ENCODE peak calls at places on chromosome 22, in eight cellular contexts. K, D, G, T, Y, V, I and H are unnamed samples.

GRCh38 chr22:46079861-46080821 is 70.2 kb upstream of the PPARA start:
- DNase-seq in V (no peak), G (no peak), T (no peak), I (no peak), Y (peak; percentile 86), D (no peak), K (no peak), H (no peak)

GRCh38 chr22:24129980-24130379 is 51.3 kb upstream of the SUSD2 start:
- DNase-seq in V (no peak), G (no peak), I (no peak), Y (no peak), K (no peak), T (no peak), D (no peak), H (no peak)

GRCh38 chr22:45977003-45977395 is at the start of gene WNT7B:
- DNase-seq in G (peak; percentile 66), I (no peak), T (no peak), K (peak; percentile 35), Y (no peak), V (no peak), D (no peak), H (no peak)

GRCh38 chr22:30298005-30298701 is 8.8 kb upstream of the CASTOR1 start:
- DNase-seq in I (no peak), D (no peak), Y (no peak), T (no peak), G (peak; percentile 86), V (peak; percentile 65), K (no peak), H (no peak)

GRCh38 chr22:29380856-29381255 is 7.5 kb downstream of the AP1B1 start:
- DNase-seq in K (no peak), D (no peak), Y (no peak), G (no peak), T (no peak), I (no peak), V (no peak), H (no peak)

GRCh38 chr22:23688121-23688520 is 2.7 kb upstream of the RGL4 start:
- DNase-seq in V (no peak), Y (no peak), D (no peak), G (no peak), T (no peak), I (no peak), K (no peak), H (no peak)

GRCh38 chr22:50272103-50272782 is 2.1 kb upstream of the MAPK11 start:
- DNase-seq in D (no peak), T (no peak), K (no peak), I (no peak), Y (peak; percentile 17), V (no peak), G (no peak), H (no peak)

GRCh38 chr22:24181088-24181995 is at the start of gene SUSD2:
- DNase-seq in T (no peak), V (peak; percentile 48), K (no peak), D (no peak), Y (no peak), G (no peak), I (peak; percentile 19), H (no peak)

GRCh38 chr22:16975155-16975885 is 32.7 kb downstream of the GAB4 start:
- DNase-seq in V (no peak), D (no peak), G (no peak), K (no peak), T (no peak), I (no peak), Y (no peak), H (no peak)

GRCh38 chr22:45998638-45999378 is 21.8 kb upstream of the WNT7B start:
- DNase-seq in Y (no peak), I (no peak), K (no peak), V (no peak), T (no peak), G (no peak), D (no peak), H (no peak)

GRCh38 chr22:42820075-42820763 is 36.9 kb downstream of the ARFGAP3 start:
- DNase-seq in K (no peak), T (no peak), D (no peak), I (peak; percentile 81), G (no peak), V (no peak), Y (peak; percentile 75), H (peak; percentile 38)

GRCh38 chr22:49460662-49461371 is 366.9 kb downstream of the BRD1 start:
- DNase-seq in I (no peak), G (no peak), V (no peak), D (no peak), Y (no peak), T (no peak), K (no peak), H (no peak)

GRCh38 chr22:31490496-31490925 is 869 bp upstream of the EIF4ENIF1 start:
- DNase-seq in I (peak; percentile 74), V (peak; percentile 66), T (peak; percentile 1), Y (peak; percentile 72), D (no peak), K (peak; percentile 37), G (peak; percentile 69), H (peak; percentile 30)

DNA sequence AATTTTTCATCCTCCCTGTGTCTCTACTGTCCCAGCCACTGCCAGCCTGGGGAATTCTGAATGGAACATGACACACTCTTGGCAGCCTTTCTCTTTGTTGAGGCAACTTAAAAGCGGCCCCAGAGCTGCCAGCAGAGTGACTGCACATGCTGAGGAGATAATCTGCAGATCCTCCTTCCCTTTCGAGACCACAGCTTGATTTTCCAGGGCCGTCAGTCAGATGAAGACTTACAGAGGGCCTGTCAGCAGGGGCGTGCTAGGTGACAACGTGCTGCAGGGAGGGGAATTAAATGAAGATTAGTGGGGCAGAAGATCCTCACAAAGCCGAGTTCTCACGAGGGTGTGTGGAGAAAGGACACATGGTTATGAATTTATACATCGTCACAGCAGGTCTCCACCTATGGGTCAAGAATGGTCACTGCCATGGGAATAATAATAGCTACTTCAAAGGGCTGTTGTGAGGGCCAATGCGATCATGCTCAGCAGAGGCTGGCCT is 193.5 kb upstream of the PITPNB start:
- DNase-seq in I (peak; percentile 70), D (no peak), G (peak; percentile 34), T (no peak), V (no peak), K (no peak), Y (peak; percentile 60), H (peak; percentile 37)
- TF ChIP-seq CTCF in I (peak; percentile 57), D (peak; percentile 39), G (peak; percentile 22), T (peak; percentile 62), V (peak; percentile 36), K (peak; percentile 32), Y (peak; percentile 48), H (peak; percentile 63)

GRCh38 chr22:22377335-22377734 is 131.2 kb downstream of the ZNF280B start:
- DNase-seq in Y (no peak), G (no peak), D (no peak), I (no peak), V (no peak), T (no peak), K (no peak), H (no peak)

GRCh38 chr22:22376352-22376706 is 131.7 kb downstream of the VPREB1 start:
- DNase-seq in Y (no peak), K (no peak), T (no peak), I (no peak), G (no peak), D (no peak), V (no peak), H (no peak)

GRCh38 chr22:22380098-22381030 is 128.2 kb downstream of the ZNF280B start:
- DNase-seq in K (no peak), Y (no peak), G (no peak), V (no peak), I (no peak), T (no peak), D (no peak), H (no peak)

GRCh38 chr22:22375586-22376351 is 131.2 kb downstream of the VPREB1 start:
- DNase-seq in T (no peak), G (no peak), D (no peak), Y (no peak), I (no peak), V (no peak), K (no peak), H (no peak)

GRCh38 chr22:22378446-22379415 is 129.8 kb downstream of the ZNF280B start:
- DNase-seq in G (no peak), V (no peak), Y (no peak), K (no peak), D (no peak), I (no peak), T (no peak), H (no peak)
- TF ChIP-seq CTCF in G (no peak), V (no peak), Y (no peak), K (no peak), D (no peak), I (no peak), T (no peak), H (no peak)

DNA sequence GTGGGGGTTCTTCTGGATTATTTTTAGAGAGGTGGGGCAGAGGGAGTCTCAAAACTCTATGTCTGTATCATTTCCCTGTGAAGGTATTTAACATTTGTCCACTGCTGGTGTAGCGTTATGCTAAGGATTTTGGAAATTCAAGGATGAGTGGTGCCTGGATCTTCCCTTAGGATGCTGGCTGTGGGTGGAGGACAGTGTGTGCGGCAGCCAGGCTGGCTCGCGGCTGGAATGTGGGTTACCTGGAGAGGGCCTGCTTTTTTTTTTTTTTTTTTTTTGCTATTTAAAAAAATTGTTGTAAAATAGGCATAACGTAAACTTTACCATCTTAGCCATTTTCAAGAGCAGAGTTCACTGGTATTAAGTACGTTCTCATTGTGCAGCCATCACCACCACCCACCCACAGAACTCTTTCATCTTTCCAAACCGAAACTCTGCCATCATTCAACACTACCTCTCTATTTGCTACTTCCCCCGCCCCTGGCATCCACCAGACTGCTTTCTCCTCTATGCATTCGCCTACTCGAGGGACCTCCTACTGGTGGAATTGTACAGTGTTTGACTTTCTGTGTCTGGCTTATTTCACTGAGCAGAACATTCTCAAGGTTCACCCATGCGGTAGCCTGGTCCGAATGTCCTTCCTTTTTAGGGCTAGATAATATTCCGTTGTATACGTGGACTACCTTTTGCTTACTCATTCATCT is 67.1 kb downstream of the PARVB start:
- DNase-seq in I (peak; percentile 12), V (no peak), Y (peak; percentile 9), G (no peak), T (no peak), D (no peak), K (peak; percentile 32), H (no peak)
- TF ChIP-seq CTCF in I (peak; percentile 31), V (no peak), Y (peak; percentile 29), G (no peak), T (peak; percentile 44), D (no peak), K (no peak), H (peak; percentile 38)

GRCh38 chr22:41528132-41528766 is 16.0 kb downstream of the POLR3H start:
- DNase-seq in K (no peak), Y (no peak), T (no peak), G (no peak), D (no peak), V (no peak), I (no peak), H (no peak)

GRCh38 chr22:41525450-41526225 is 18.6 kb downstream of the POLR3H start:
- DNase-seq in Y (no peak), K (no peak), G (no peak), I (no peak), V (no peak), D (no peak), T (no peak), H (no peak)

GRCh38 chr22:41528938-41529561 is 15.2 kb downstream of the POLR3H start:
- DNase-seq in I (no peak), T (no peak), D (no peak), K (no peak), V (no peak), Y (no peak), G (no peak), H (no peak)

GRCh38 chr22:41526226-41526531 is 18.1 kb downstream of the POLR3H start:
- DNase-seq in V (no peak), D (no peak), G (no peak), K (no peak), Y (no peak), I (no peak), T (no peak), H (no peak)

GRCh38 chr22:41526802-41527799 is 17.2 kb downstream of the POLR3H start:
- DNase-seq in K (peak; percentile 66), T (peak; percentile 42), I (peak; percentile 43), D (no peak), G (no peak), V (peak; percentile 50), Y (peak; percentile 47), H (no peak)
- TF ChIP-seq CTCF in K (peak; percentile 68), T (peak; percentile 80), I (peak; percentile 92), D (peak; percentile 92), G (no peak), V (peak; percentile 86), Y (peak; percentile 84), H (peak; percentile 84)